ENCODE peak calls at places on chromosomes 12 and 14, in seven cellular contexts. One of them, this sample, is unnamed.

GRCh38 chr12:53944209-53944608 is 5.6 kb downstream of the HOXC13 start:
- DNase-seq in NCI-H446 treated with DMSO at 0.1 percent for 48 hours: no peak
- DNase-seq in activated T-cell treated with anti-CD3 and anti-CD28 coated beads, Interleukin-2, amount 50 U/mL, for 72 hours: no peak
- DNase-seq in T1000: no peak
- DNase-seq in stimulated activated CD4-positive, alpha-beta T cell treated with anti-CD3 and anti-CD28 coated beads, Interleukin-1b, Interleukin-23, amount 100 ng/mL, for 1 hour: no peak
- DNase-seq in BE2C: no peak
- DNase-seq in iPS-NIHi11: no peak
- DNase-seq in this sample: no peak

GRCh38 chr12:64825143-64826011 is 930 bp downstream of the TBC1D30 start:
- DNase-seq in NCI-H446 treated with DMSO at 0.1 percent for 48 hours: no peak
- DNase-seq in activated T-cell treated with anti-CD3 and anti-CD28 coated beads, Interleukin-2, amount 50 U/mL, for 72 hours: peak; percentile 7
- DNase-seq in T1000: no peak
- DNase-seq in stimulated activated CD4-positive, alpha-beta T cell treated with anti-CD3 and anti-CD28 coated beads, Interleukin-1b, Interleukin-23, amount 100 ng/mL, for 1 hour: no peak
- DNase-seq in BE2C: no peak
- DNase-seq in iPS-NIHi11: peak; percentile 26
- DNase-seq in this sample: no peak

GRCh38 chr12:87216436-87216835 is 812.8 kb downstream of the C12orf50 start:
- DNase-seq in NCI-H446 treated with DMSO at 0.1 percent for 48 hours: no peak
- DNase-seq in activated T-cell treated with anti-CD3 and anti-CD28 coated beads, Interleukin-2, amount 50 U/mL, for 72 hours: no peak
- DNase-seq in T1000: no peak
- DNase-seq in stimulated activated CD4-positive, alpha-beta T cell treated with anti-CD3 and anti-CD28 coated beads, Interleukin-1b, Interleukin-23, amount 100 ng/mL, for 1 hour: no peak
- DNase-seq in BE2C: no peak
- DNase-seq in iPS-NIHi11: no peak
- DNase-seq in this sample: no peak

GRCh38 chr12:131684015-131684725 is 26.7 kb upstream of the SFSWAP start:
- DNase-seq in NCI-H446 treated with DMSO at 0.1 percent for 48 hours: no peak
- DNase-seq in activated T-cell treated with anti-CD3 and anti-CD28 coated beads, Interleukin-2, amount 50 U/mL, for 72 hours: no peak
- DNase-seq in T1000: no peak
- DNase-seq in stimulated activated CD4-positive, alpha-beta T cell treated with anti-CD3 and anti-CD28 coated beads, Interleukin-1b, Interleukin-23, amount 100 ng/mL, for 1 hour: no peak
- DNase-seq in BE2C: no peak
- DNase-seq in iPS-NIHi11: no peak
- DNase-seq in this sample: no peak

GRCh38 chr12:92551853-92552397 is 150.9 kb upstream of the PLEKHG7 start:
- DNase-seq in NCI-H446 treated with DMSO at 0.1 percent for 48 hours: no peak
- DNase-seq in activated T-cell treated with anti-CD3 and anti-CD28 coated beads, Interleukin-2, amount 50 U/mL, for 72 hours: peak; percentile 66
- DNase-seq in T1000: no peak
- DNase-seq in stimulated activated CD4-positive, alpha-beta T cell treated with anti-CD3 and anti-CD28 coated beads, Interleukin-1b, Interleukin-23, amount 100 ng/mL, for 1 hour: peak; percentile 29
- DNase-seq in BE2C: no peak
- DNase-seq in iPS-NIHi11: no peak
- DNase-seq in this sample: no peak

GRCh38 chr14:68633131-68633991 is 159.5 kb downstream of the ZFP36L1 start:
- DNase-seq in NCI-H446 treated with DMSO at 0.1 percent for 48 hours: no peak
- DNase-seq in activated T-cell treated with anti-CD3 and anti-CD28 coated beads, Interleukin-2, amount 50 U/mL, for 72 hours: no peak
- DNase-seq in T1000: no peak
- DNase-seq in stimulated activated CD4-positive, alpha-beta T cell treated with anti-CD3 and anti-CD28 coated beads, Interleukin-1b, Interleukin-23, amount 100 ng/mL, for 1 hour: no peak
- DNase-seq in BE2C: no peak
- DNase-seq in iPS-NIHi11: no peak
- DNase-seq in this sample: no peak

GRCh38 chr12:7642876-7643309 is 22.8 kb downstream of the APOBEC1 start:
- DNase-seq in NCI-H446 treated with DMSO at 0.1 percent for 48 hours: no peak
- DNase-seq in activated T-cell treated with anti-CD3 and anti-CD28 coated beads, Interleukin-2, amount 50 U/mL, for 72 hours: peak; percentile 46
- DNase-seq in T1000: no peak
- DNase-seq in stimulated activated CD4-positive, alpha-beta T cell treated with anti-CD3 and anti-CD28 coated beads, Interleukin-1b, Interleukin-23, amount 100 ng/mL, for 1 hour: no peak
- DNase-seq in BE2C: no peak
- DNase-seq in iPS-NIHi11: no peak
- DNase-seq in this sample: no peak

GRCh38 chr12:29253916-29254625 is 105.0 kb downstream of the FAR2 start:
- DNase-seq in NCI-H446 treated with DMSO at 0.1 percent for 48 hours: peak; percentile 94
- DNase-seq in activated T-cell treated with anti-CD3 and anti-CD28 coated beads, Interleukin-2, amount 50 U/mL, for 72 hours: no peak
- DNase-seq in T1000: no peak
- DNase-seq in stimulated activated CD4-positive, alpha-beta T cell treated with anti-CD3 and anti-CD28 coated beads, Interleukin-1b, Interleukin-23, amount 100 ng/mL, for 1 hour: no peak
- DNase-seq in BE2C: peak; percentile 33
- DNase-seq in iPS-NIHi11: no peak
- DNase-seq in this sample: no peak

GRCh38 chr12:57758566-57759359 is 3.9 kb downstream of the MARCHF9 start:
- DNase-seq in NCI-H446 treated with DMSO at 0.1 percent for 48 hours: no peak
- DNase-seq in activated T-cell treated with anti-CD3 and anti-CD28 coated beads, Interleukin-2, amount 50 U/mL, for 72 hours: no peak
- DNase-seq in T1000: no peak
- DNase-seq in stimulated activated CD4-positive, alpha-beta T cell treated with anti-CD3 and anti-CD28 coated beads, Interleukin-1b, Interleukin-23, amount 100 ng/mL, for 1 hour: no peak
- DNase-seq in BE2C: no peak
- DNase-seq in iPS-NIHi11: no peak
- DNase-seq in this sample: no peak

GRCh38 chr14:94079891-94080605 is 954 bp downstream of the DDX24 start:
- DNase-seq in NCI-H446 treated with DMSO at 0.1 percent for 48 hours: no peak
- DNase-seq in activated T-cell treated with anti-CD3 and anti-CD28 coated beads, Interleukin-2, amount 50 U/mL, for 72 hours: no peak
- DNase-seq in T1000: no peak
- DNase-seq in stimulated activated CD4-positive, alpha-beta T cell treated with anti-CD3 and anti-CD28 coated beads, Interleukin-1b, Interleukin-23, amount 100 ng/mL, for 1 hour: no peak
- DNase-seq in BE2C: no peak
- DNase-seq in iPS-NIHi11: no peak
- DNase-seq in this sample: no peak

GRCh38 chr12:132606466-132606865 is 3.9 kb downstream of the LRCOL1 start:
- DNase-seq in NCI-H446 treated with DMSO at 0.1 percent for 48 hours: no peak
- DNase-seq in activated T-cell treated with anti-CD3 and anti-CD28 coated beads, Interleukin-2, amount 50 U/mL, for 72 hours: no peak
- DNase-seq in T1000: no peak
- DNase-seq in stimulated activated CD4-positive, alpha-beta T cell treated with anti-CD3 and anti-CD28 coated beads, Interleukin-1b, Interleukin-23, amount 100 ng/mL, for 1 hour: no peak
- DNase-seq in BE2C: no peak
- DNase-seq in iPS-NIHi11: no peak
- DNase-seq in this sample: no peak

GRCh38 chr12:105481906-105482305 is 151.4 kb downstream of the C12orf75 start:
- DNase-seq in NCI-H446 treated with DMSO at 0.1 percent for 48 hours: no peak
- DNase-seq in activated T-cell treated with anti-CD3 and anti-CD28 coated beads, Interleukin-2, amount 50 U/mL, for 72 hours: no peak
- DNase-seq in T1000: no peak
- DNase-seq in stimulated activated CD4-positive, alpha-beta T cell treated with anti-CD3 and anti-CD28 coated beads, Interleukin-1b, Interleukin-23, amount 100 ng/mL, for 1 hour: no peak
- DNase-seq in BE2C: no peak
- DNase-seq in iPS-NIHi11: no peak
- DNase-seq in this sample: no peak

GRCh38 chr12:95820096-95820703 is 29.6 kb upstream of the NTN4 start:
- DNase-seq in NCI-H446 treated with DMSO at 0.1 percent for 48 hours: peak; percentile 37
- DNase-seq in activated T-cell treated with anti-CD3 and anti-CD28 coated beads, Interleukin-2, amount 50 U/mL, for 72 hours: no peak
- DNase-seq in T1000: peak; percentile 35
- DNase-seq in stimulated activated CD4-positive, alpha-beta T cell treated with anti-CD3 and anti-CD28 coated beads, Interleukin-1b, Interleukin-23, amount 100 ng/mL, for 1 hour: no peak
- DNase-seq in BE2C: peak; percentile 64
- DNase-seq in iPS-NIHi11: peak; percentile 38
- DNase-seq in this sample: no peak

GRCh38 chr12:46942579-46942978 is 116.8 kb upstream of the SLC38A4 start:
- DNase-seq in NCI-H446 treated with DMSO at 0.1 percent for 48 hours: no peak
- DNase-seq in activated T-cell treated with anti-CD3 and anti-CD28 coated beads, Interleukin-2, amount 50 U/mL, for 72 hours: no peak
- DNase-seq in T1000: peak; percentile 7
- DNase-seq in stimulated activated CD4-positive, alpha-beta T cell treated with anti-CD3 and anti-CD28 coated beads, Interleukin-1b, Interleukin-23, amount 100 ng/mL, for 1 hour: no peak
- DNase-seq in BE2C: no peak
- DNase-seq in iPS-NIHi11: no peak
- DNase-seq in this sample: no peak

GRCh38 chr14:36690301-36691020 is 28.8 kb downstream of the PAX9 start:
- DNase-seq in NCI-H446 treated with DMSO at 0.1 percent for 48 hours: no peak
- DNase-seq in activated T-cell treated with anti-CD3 and anti-CD28 coated beads, Interleukin-2, amount 50 U/mL, for 72 hours: no peak
- DNase-seq in T1000: no peak
- DNase-seq in stimulated activated CD4-positive, alpha-beta T cell treated with anti-CD3 and anti-CD28 coated beads, Interleukin-1b, Interleukin-23, amount 100 ng/mL, for 1 hour: no peak
- DNase-seq in BE2C: no peak
- DNase-seq in iPS-NIHi11: no peak
- DNase-seq in this sample: no peak

GRCh38 chr14:94386085-94387031 is 2.0 kb downstream of the SERPINA1 start:
- DNase-seq in NCI-H446 treated with DMSO at 0.1 percent for 48 hours: no peak
- DNase-seq in activated T-cell treated with anti-CD3 and anti-CD28 coated beads, Interleukin-2, amount 50 U/mL, for 72 hours: no peak
- DNase-seq in T1000: no peak
- DNase-seq in stimulated activated CD4-positive, alpha-beta T cell treated with anti-CD3 and anti-CD28 coated beads, Interleukin-1b, Interleukin-23, amount 100 ng/mL, for 1 hour: no peak
- DNase-seq in BE2C: no peak
- DNase-seq in iPS-NIHi11: no peak
- DNase-seq in this sample: no peak

GRCh38 chr12:82835217-82835616 is 148.5 kb downstream of the TMTC2 start:
- DNase-seq in NCI-H446 treated with DMSO at 0.1 percent for 48 hours: no peak
- DNase-seq in activated T-cell treated with anti-CD3 and anti-CD28 coated beads, Interleukin-2, amount 50 U/mL, for 72 hours: no peak
- DNase-seq in T1000: no peak
- DNase-seq in stimulated activated CD4-positive, alpha-beta T cell treated with anti-CD3 and anti-CD28 coated beads, Interleukin-1b, Interleukin-23, amount 100 ng/mL, for 1 hour: no peak
- DNase-seq in BE2C: no peak
- DNase-seq in iPS-NIHi11: no peak
- DNase-seq in this sample: no peak

GRCh38 chr12:108832208-108832607 is 25.2 kb downstream of the SSH1 start:
- DNase-seq in NCI-H446 treated with DMSO at 0.1 percent for 48 hours: no peak
- DNase-seq in activated T-cell treated with anti-CD3 and anti-CD28 coated beads, Interleukin-2, amount 50 U/mL, for 72 hours: no peak
- DNase-seq in T1000: no peak
- DNase-seq in stimulated activated CD4-positive, alpha-beta T cell treated with anti-CD3 and anti-CD28 coated beads, Interleukin-1b, Interleukin-23, amount 100 ng/mL, for 1 hour: no peak
- DNase-seq in BE2C: no peak
- DNase-seq in iPS-NIHi11: no peak
- DNase-seq in this sample: no peak

GRCh38 chr14:51129130-51129529 is 34.2 kb upstream of the TRIM9 start:
- DNase-seq in NCI-H446 treated with DMSO at 0.1 percent for 48 hours: no peak
- DNase-seq in activated T-cell treated with anti-CD3 and anti-CD28 coated beads, Interleukin-2, amount 50 U/mL, for 72 hours: no peak
- DNase-seq in T1000: no peak
- DNase-seq in stimulated activated CD4-positive, alpha-beta T cell treated with anti-CD3 and anti-CD28 coated beads, Interleukin-1b, Interleukin-23, amount 100 ng/mL, for 1 hour: no peak
- DNase-seq in BE2C: peak; percentile 18
- DNase-seq in iPS-NIHi11: no peak
- DNase-seq in this sample: no peak

GRCh38 chr14:78399316-78399889 is 229.2 kb downstream of the NRXN3 start:
- DNase-seq in NCI-H446 treated with DMSO at 0.1 percent for 48 hours: no peak
- DNase-seq in activated T-cell treated with anti-CD3 and anti-CD28 coated beads, Interleukin-2, amount 50 U/mL, for 72 hours: no peak
- DNase-seq in T1000: no peak
- DNase-seq in stimulated activated CD4-positive, alpha-beta T cell treated with anti-CD3 and anti-CD28 coated beads, Interleukin-1b, Interleukin-23, amount 100 ng/mL, for 1 hour: no peak
- DNase-seq in BE2C: no peak
- DNase-seq in iPS-NIHi11: peak; percentile 26
- DNase-seq in this sample: no peak

GRCh38 chr12:92735131-92735721 is 32.4 kb downstream of the PLEKHG7 start:
- DNase-seq in NCI-H446 treated with DMSO at 0.1 percent for 48 hours: peak; percentile 82
- DNase-seq in activated T-cell treated with anti-CD3 and anti-CD28 coated beads, Interleukin-2, amount 50 U/mL, for 72 hours: peak; percentile 2
- DNase-seq in T1000: no peak
- DNase-seq in stimulated activated CD4-positive, alpha-beta T cell treated with anti-CD3 and anti-CD28 coated beads, Interleukin-1b, Interleukin-23, amount 100 ng/mL, for 1 hour: no peak
- DNase-seq in BE2C: no peak
- DNase-seq in iPS-NIHi11: peak; percentile 45
- DNase-seq in this sample: no peak

GRCh38 chr12:3288690-3289089 is 202.3 kb upstream of the PRMT8 start:
- DNase-seq in NCI-H446 treated with DMSO at 0.1 percent for 48 hours: no peak
- DNase-seq in activated T-cell treated with anti-CD3 and anti-CD28 coated beads, Interleukin-2, amount 50 U/mL, for 72 hours: no peak
- DNase-seq in T1000: no peak
- DNase-seq in stimulated activated CD4-positive, alpha-beta T cell treated with anti-CD3 and anti-CD28 coated beads, Interleukin-1b, Interleukin-23, amount 100 ng/mL, for 1 hour: no peak
- DNase-seq in BE2C: no peak
- DNase-seq in iPS-NIHi11: no peak
- DNase-seq in this sample: no peak

GRCh38 chr12:94074970-94075695 is 73.2 kb upstream of the PLXNC1 start:
- DNase-seq in NCI-H446 treated with DMSO at 0.1 percent for 48 hours: peak; percentile 77
- DNase-seq in activated T-cell treated with anti-CD3 and anti-CD28 coated beads, Interleukin-2, amount 50 U/mL, for 72 hours: no peak
- DNase-seq in T1000: no peak
- DNase-seq in stimulated activated CD4-positive, alpha-beta T cell treated with anti-CD3 and anti-CD28 coated beads, Interleukin-1b, Interleukin-23, amount 100 ng/mL, for 1 hour: no peak
- DNase-seq in BE2C: peak; percentile 40
- DNase-seq in iPS-NIHi11: peak; percentile 80
- DNase-seq in this sample: no peak

GRCh38 chr12:1527789-1528188 is 66.6 kb downstream of the FBXL14 start:
- DNase-seq in NCI-H446 treated with DMSO at 0.1 percent for 48 hours: no peak
- DNase-seq in activated T-cell treated with anti-CD3 and anti-CD28 coated beads, Interleukin-2, amount 50 U/mL, for 72 hours: no peak
- DNase-seq in T1000: peak; percentile 72
- DNase-seq in stimulated activated CD4-positive, alpha-beta T cell treated with anti-CD3 and anti-CD28 coated beads, Interleukin-1b, Interleukin-23, amount 100 ng/mL, for 1 hour: no peak
- DNase-seq in BE2C: no peak
- DNase-seq in iPS-NIHi11: no peak
- DNase-seq in this sample: no peak